ENCODE peak calls at places on chromosomes 13 and 19, in five cellular contexts. W is kidney epithelial cell, P is activated T-cell treated with anti-CD3 and anti-CD28 coated beads for 1 hour, O is NCI-H1105 treated with DMSO at 0.1 percent for 48 hours, I is GM04504. V is an unnamed sample.

GRCh38 chr19:10454267-10454666 is 33.9 kb downstream of the PDE4A start:
- DNase-seq in W (no peak), P (no peak), O (peak), I (no peak), V (no peak)

GRCh38 chr13:26480246-26480855 is 77.1 kb upstream of the WASF3 start:
- DNase-seq in W (no peak), P (no peak), O (no peak), I (no peak), V (no peak)

GRCh38 chr13:32430018-32430747 is 2.3 kb upstream of the N4BP2L1 start:
- DNase-seq in W (no peak), P (no peak), O (no peak), I (no peak), V (no peak)

GRCh38 chr19:10036601-10037071 is 23.4 kb downstream of the RDH8 start:
- DNase-seq in W (no peak), P (no peak), O (no peak), I (no peak), V (no peak)

GRCh38 chr13:30906411-30906990 is 430 bp downstream of the MEDAG start:
- DNase-seq in W (no peak), P (no peak), O (no peak), I (no peak), V (no peak)

GRCh38 chr13:26465954-26466353 is 91.5 kb upstream of the WASF3 start:
- DNase-seq in W (no peak), P (no peak), O (no peak), I (no peak), V (no peak)

GRCh38 chr13:105338044-105338443 is 1197.4 kb downstream of the EFNB2 start:
- DNase-seq in W (no peak), P (no peak), O (no peak), I (no peak), V (no peak)

GRCh38 chr13:109156181-109156935 is 526.9 kb downstream of the MYO16 start:
- DNase-seq in W (peak), P (no peak), O (no peak), I (peak), V (no peak)

GRCh38 chr13:80074811-80075210 is 266.1 kb downstream of the SPRY2 start:
- DNase-seq in W (no peak), P (no peak), O (no peak), I (no peak), V (no peak)

GRCh38 chr19:14250870-14251269 is 44.9 kb upstream of the ADGRL1 start:
- DNase-seq in W (no peak), P (no peak), O (no peak), I (no peak), V (no peak)

GRCh38 chr19:10078329-10078728 is 7.8 kb upstream of the SHFL start:
- DNase-seq in W (no peak), P (no peak), O (no peak), I (no peak), V (no peak)

GRCh38 chr13:97057196-97057595 is 62.9 kb upstream of the OXGR1 start:
- DNase-seq in W (no peak), P (no peak), O (no peak), I (no peak), V (no peak)